ENCODE peak calls at places on chromosomes 6 and 20, in four cellular contexts. G, Z, T and D are unnamed samples.
A peak's percentile ranks its signal among the peaks of the same experiment; 100 is the strongest.

GRCh38 chr6:45970326-45970725 is 45.3 kb downstream of the CLIC5 start:
- DNase-seq in G (no peak), Z (no peak), T (no peak), D (no peak)

GRCh38 chr20:39112196-39112743 is 150.1 kb downstream of the DHX35 start:
- DNase-seq in G (peak; percentile 66), Z (peak; percentile 82), T (no peak), D (peak; percentile 4)

GRCh38 chr6:110859335-110859792 is 15.2 kb upstream of the AMD1 start:
- DNase-seq in G (no peak), Z (no peak), T (no peak), D (no peak)

GRCh38 chr20:13261460-13262301 is 40.6 kb downstream of the ISM1 start:
- DNase-seq in G (peak; percentile 20), Z (peak; percentile 63), T (no peak), D (peak; percentile 36)

GRCh38 chr6:38774933-38775707 is 60.0 kb downstream of the DNAH8 start:
- DNase-seq in G (no peak), Z (no peak), T (no peak), D (no peak)

GRCh38 chr6:40806479-40806878 is 219.3 kb upstream of the LRFN2 start:
- DNase-seq in G (no peak), Z (peak; percentile 23), T (no peak), D (peak; percentile 6)

GRCh38 chr6:125203395-125203794 is 49.8 kb downstream of the TPD52L1 start:
- DNase-seq in G (no peak), Z (no peak), T (no peak), D (no peak)

GRCh38 chr6:114007451-114007953 is 36.6 kb upstream of the HDAC2 start:
- DNase-seq in G (peak; percentile 20), Z (no peak), T (no peak), D (peak; percentile 17)

GRCh38 chr20:53598140-53599038 is 4.8 kb upstream of the ZNF217 start:
- DNase-seq in G (no peak), Z (no peak), T (peak; percentile 13), D (peak; percentile 41)

GRCh38 chr6:156583083-156583482 is 194.1 kb upstream of the ARID1B start:
- DNase-seq in G (no peak), Z (no peak), T (no peak), D (no peak)

GRCh38 chr6:73803562-73804221 is 107.7 kb downstream of the CD109 start:
- DNase-seq in G (peak; percentile 33), Z (peak; percentile 59), T (no peak), D (peak; percentile 91)

GRCh38 chr6:113120214-113120576 is 737.0 kb upstream of the MARCKS start:
- DNase-seq in G (no peak), Z (peak; percentile 15), T (no peak), D (peak; percentile 95)

GRCh38 chr6:98905759-98906158 is 42.0 kb downstream of the FBXL4 start:
- DNase-seq in G (no peak), Z (no peak), T (no peak), D (no peak)

GRCh38 chr6:163777706-163778105 is 363.2 kb downstream of the QKI start:
- DNase-seq in G (no peak), Z (no peak), T (no peak), D (no peak)

GRCh38 chr6:38776515-38776914 is 61.4 kb downstream of the DNAH8 start:
- DNase-seq in G (no peak), Z (no peak), T (no peak), D (peak; percentile 83)

GRCh38 chr20:8509809-8510208 is 377.7 kb downstream of the PLCB1 start:
- DNase-seq in G (no peak), Z (no peak), T (no peak), D (no peak)

GRCh38 chr6:126312013-126312665 is 27.8 kb upstream of the CENPW start:
- DNase-seq in G (no peak), Z (peak; percentile 14), T (no peak), D (peak; percentile 43)

GRCh38 chr6:138500045-138500665 is 861 bp upstream of the NHSL1 start:
- DNase-seq in G (no peak), Z (no peak), T (no peak), D (no peak)

GRCh38 chr6:79373880-79374279 is 139.4 kb upstream of the HMGN3 start:
- DNase-seq in G (no peak), Z (no peak), T (no peak), D (peak; percentile 7)

GRCh38 chr6:20948531-20948930 is 414.3 kb downstream of the CDKAL1 start:
- DNase-seq in G (no peak), Z (no peak), T (no peak), D (no peak)

GRCh38 chr6:41167173-41167963 is 4.5 kb upstream of the TREM2 start:
- DNase-seq in G (no peak), Z (peak; percentile 67), T (no peak), D (peak; percentile 40)

GRCh38 chr6:56764081-56764566 is 121.4 kb upstream of the DST start:
- DNase-seq in G (no peak), Z (peak; percentile 45), T (no peak), D (peak; percentile 62)

GRCh38 chr6:34241351-34242215 is 4.9 kb downstream of the HMGA1 start:
- DNase-seq in G (no peak), Z (no peak), T (no peak), D (no peak)

GRCh38 chr6:142071981-142072380 is 60.7 kb upstream of the GJE1 start:
- DNase-seq in G (no peak), Z (no peak), T (no peak), D (no peak)

GRCh38 chr6:137925299-137925698 is 58.2 kb downstream of the TNFAIP3 start:
- DNase-seq in G (no peak), Z (no peak), T (no peak), D (no peak)

GRCh38 chr20:51339721-51340450 is 202.6 kb downstream of the NFATC2 start:
- DNase-seq in G (no peak), Z (no peak), T (no peak), D (no peak)

GRCh38 chr20:52971498-52972189 is 514 bp upstream of the TSHZ2 start:
- DNase-seq in G (no peak), Z (no peak), T (no peak), D (no peak)

GRCh38 chr20:20199338-20200160 is 147.2 kb downstream of the CFAP61 start:
- DNase-seq in G (no peak), Z (no peak), T (no peak), D (no peak)

GRCh38 chr6:54910326-54910952 is 63.9 kb downstream of the FAM83B start:
- DNase-seq in G (no peak), Z (peak; percentile 10), T (no peak), D (no peak)

GRCh38 chr6:110430236-110430635 is 14.9 kb upstream of the DDO start:
- DNase-seq in G (no peak), Z (no peak), T (no peak), D (no peak)

GRCh38 chr6:55636406-55637102 is 57.6 kb upstream of the HMGCLL1 start:
- DNase-seq in G (no peak), Z (peak; percentile 34), T (no peak), D (peak; percentile 75)

GRCh38 chr20:37955511-37955910 is 52.6 kb downstream of the VSTM2L start:
- DNase-seq in G (no peak), Z (no peak), T (no peak), D (no peak)

GRCh38 chr6:6631526-6632276 is 43.2 kb downstream of the LY86 start:
- DNase-seq in G (no peak), Z (no peak), T (no peak), D (no peak)

GRCh38 chr6:121520337-121521163 is 85.1 kb downstream of the GJA1 start:
- DNase-seq in G (peak; percentile 6), Z (no peak), T (no peak), D (peak; percentile 15)

GRCh38 chr6:85650606-85651005 is 7.9 kb upstream of the SYNCRIP start:
- DNase-seq in G (no peak), Z (no peak), T (no peak), D (no peak)

GRCh38 chr20:18176318-18176785 is 38.7 kb downstream of the KAT14 start:
- DNase-seq in G (no peak), Z (no peak), T (no peak), D (no peak)

GRCh38 chr20:50834599-50835005 is 39.7 kb downstream of the BCAS4 start:
- DNase-seq in G (no peak), Z (no peak), T (no peak), D (no peak)

GRCh38 chr6:152356659-152357058 is 280.5 kb downstream of the SYNE1 start:
- DNase-seq in G (peak; percentile 15), Z (peak; percentile 32), T (no peak), D (peak; percentile 36)

GRCh38 chr6:45677381-45677992 is 299.8 kb upstream of the SUPT3H start:
- DNase-seq in G (no peak), Z (no peak), T (peak; percentile 33), D (no peak)

GRCh38 chr6:149897855-149898744 is at the start of gene RAET1E:
- DNase-seq in G (no peak), Z (no peak), T (no peak), D (no peak)

GRCh38 chr6:11043552-11043960 is 549 bp downstream of the ELOVL2 start:
- DNase-seq in G (no peak), Z (peak; percentile 32), T (no peak), D (no peak)
- H3K4me3 ChIP-seq in G (peak overlapping the region; percentile 60), Z (peak overlapping the region; percentile 89), T (peak overlapping the region; percentile 24), D (no peak overlapping the region)

DNA sequence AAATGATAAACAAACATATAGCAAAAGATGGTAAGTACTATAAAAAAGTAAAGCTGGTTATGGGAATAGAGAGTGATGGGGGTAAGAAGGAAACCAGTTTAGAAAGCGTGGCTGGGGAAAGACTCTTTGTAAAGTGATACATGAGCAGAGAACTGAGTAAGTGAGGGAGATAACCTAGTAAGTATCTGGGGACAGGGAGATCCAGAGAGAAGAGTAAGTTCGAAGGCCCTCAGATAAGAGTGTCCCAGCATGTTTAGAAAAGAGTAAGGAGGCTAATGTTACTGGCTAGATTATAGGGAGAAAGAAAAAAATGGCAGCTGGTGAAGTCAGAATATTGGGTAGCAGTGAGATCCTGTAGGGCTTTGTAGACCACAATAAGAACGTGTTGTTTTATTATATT is 50.7 kb upstream of the HBS1L start:
- DNase-seq in G (no peak), Z (no peak), T (no peak), D (no peak)
- H3K4me3 ChIP-seq in G (no peak overlapping the region), Z (no peak overlapping the region), T (no peak overlapping the region), D (no peak overlapping the region)

GRCh38 chr20:63641792-63642517 is 11.3 kb downstream of the STMN3 start:
- DNase-seq in G (peak; percentile 94), Z (peak; percentile 95), T (peak; percentile 85), D (peak; percentile 91)

GRCh38 chr20:63639093-63639860 is 12.4 kb upstream of the GMEB2 start:
- DNase-seq in G (no peak), Z (no peak), T (no peak), D (no peak)

GRCh38 chr20:63640086-63640485 is 13.1 kb downstream of the STMN3 start:
- DNase-seq in G (no peak), Z (no peak), T (no peak), D (no peak)

GRCh38 chr20:63642518-63643247 is 10.5 kb downstream of the STMN3 start:
- DNase-seq in G (no peak), Z (no peak), T (no peak), D (no peak)

GRCh38 chr20:63641146-63641791 is 12.0 kb downstream of the STMN3 start:
- DNase-seq in G (no peak), Z (no peak), T (no peak), D (peak; percentile 29)
- H3K4me3 ChIP-seq in G (peak overlapping the region; percentile 34), Z (no peak overlapping the region), T (peak overlapping the region; percentile 17), D (peak overlapping the region; percentile 53)

DNA sequence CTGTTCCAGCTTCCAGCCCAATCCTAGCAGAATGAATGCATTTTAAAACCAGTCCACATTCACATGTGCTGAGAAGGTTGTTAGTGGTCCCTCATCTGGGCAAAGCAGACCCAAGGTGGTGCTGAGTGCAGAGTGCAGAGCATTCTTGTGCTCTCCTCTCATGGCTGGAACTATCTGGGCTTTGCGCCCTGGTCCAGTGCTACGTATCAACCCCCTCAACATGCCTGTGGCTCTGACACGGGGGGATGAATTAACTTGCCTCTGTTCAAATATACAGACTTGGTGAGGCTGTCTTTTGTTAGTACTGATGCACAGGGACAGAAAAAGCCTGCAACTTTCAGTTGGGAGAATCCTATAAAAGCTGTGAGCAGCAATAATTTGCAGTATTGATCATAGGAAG is 42.5 kb downstream of the PANK2 start:
- DNase-seq in G (no peak), Z (no peak), T (no peak), D (no peak)
- H3K4me3 ChIP-seq in G (no peak overlapping the region), Z (no peak overlapping the region), T (no peak overlapping the region), D (no peak overlapping the region)